ENCODE peak calls at places on chromosomes 12 and 14, in four cellular contexts. R is lung, B is left ventricle myocardium inferior, Q is upper lobe of right lung. C is an unnamed sample.

GRCh38 chr14:56570295-56570694 is 9.3 kb upstream of the TMEM260 start:
- DNase-seq in Q (no peak), R (no peak), B (no peak), C (no peak)

GRCh38 chr12:57837779-57838562 is 8.6 kb downstream of the CTDSP2 start:
- DNase-seq in R (peak), B (peak), Q (peak), C (peak)

GRCh38 chr14:64623576-64624165 is 73.9 kb downstream of the PPP1R36 start:
- DNase-seq in B (no peak), R (no peak), Q (no peak), C (no peak)

GRCh38 chr14:101125719-101126375 is 222.3 kb upstream of the RTL1 start:
- DNase-seq in R (peak), Q (peak), B (no peak), C (no peak)

GRCh38 chr14:28773917-28774691 is 7.5 kb downstream of the FOXG1 start:
- DNase-seq in Q (no peak), B (no peak), R (no peak), C (no peak)

GRCh38 chr12:13211191-13211858 is 14.8 kb downstream of the EMP1 start:
- DNase-seq in B (no peak), R (no peak), Q (no peak), C (no peak)

GRCh38 chr12:26704684-26705475 is 128.1 kb downstream of the ITPR2 start:
- DNase-seq in B (no peak), R (no peak), Q (no peak), C (no peak)

GRCh38 chr14:102088012-102088792 is 1.4 kb upstream of the HSP90AA1 start:
- DNase-seq in Q (peak), B (peak), R (peak), C (peak)

GRCh38 chr12:52715416-52715815 is 12.1 kb upstream of the KRT77 start:
- DNase-seq in R (no peak), B (no peak), Q (peak), C (no peak)

DNA sequence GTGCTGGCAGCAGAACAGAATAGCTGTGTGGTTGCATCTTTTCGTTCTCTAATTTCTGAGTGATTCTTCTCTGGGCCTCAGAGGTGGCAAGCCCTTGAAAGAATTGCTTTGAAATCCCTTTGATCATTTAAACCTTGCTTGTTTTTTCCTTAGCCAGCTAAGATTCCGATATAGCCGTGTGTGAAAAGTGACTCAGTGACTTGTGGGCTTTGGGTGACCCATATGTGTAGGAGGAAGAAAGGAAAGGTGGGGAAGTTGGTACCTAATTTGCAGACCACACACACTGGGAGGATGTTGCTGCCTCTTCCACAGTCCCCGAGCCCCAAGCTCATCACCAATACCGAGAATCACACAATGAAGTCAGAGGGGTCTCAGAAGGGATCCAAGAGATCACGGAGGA is 18.8 kb downstream of the SLC24A4 start:
- DNase-seq in B (no peak), Q (no peak), R (no peak), C (no peak)
- H3K27ac ChIP-seq in B (no peak), Q (no peak), R (no peak), C (no peak)

GRCh38 chr12:93626160-93626559 is 51.0 kb upstream of the CRADD start:
- DNase-seq in B (no peak), R (peak), Q (no peak), C (no peak)

GRCh38 chr12:93618891-93619410 is 46.5 kb downstream of the SOCS2 start:
- DNase-seq in B (no peak), R (peak), Q (no peak), C (no peak)

GRCh38 chr12:93621986-93622385 is 49.5 kb downstream of the SOCS2 start:
- DNase-seq in B (no peak), R (peak), Q (no peak), C (no peak)

GRCh38 chr12:93622485-93622884 is 50.0 kb downstream of the SOCS2 start:
- DNase-seq in R (peak), Q (no peak), B (no peak), C (no peak)

DNA sequence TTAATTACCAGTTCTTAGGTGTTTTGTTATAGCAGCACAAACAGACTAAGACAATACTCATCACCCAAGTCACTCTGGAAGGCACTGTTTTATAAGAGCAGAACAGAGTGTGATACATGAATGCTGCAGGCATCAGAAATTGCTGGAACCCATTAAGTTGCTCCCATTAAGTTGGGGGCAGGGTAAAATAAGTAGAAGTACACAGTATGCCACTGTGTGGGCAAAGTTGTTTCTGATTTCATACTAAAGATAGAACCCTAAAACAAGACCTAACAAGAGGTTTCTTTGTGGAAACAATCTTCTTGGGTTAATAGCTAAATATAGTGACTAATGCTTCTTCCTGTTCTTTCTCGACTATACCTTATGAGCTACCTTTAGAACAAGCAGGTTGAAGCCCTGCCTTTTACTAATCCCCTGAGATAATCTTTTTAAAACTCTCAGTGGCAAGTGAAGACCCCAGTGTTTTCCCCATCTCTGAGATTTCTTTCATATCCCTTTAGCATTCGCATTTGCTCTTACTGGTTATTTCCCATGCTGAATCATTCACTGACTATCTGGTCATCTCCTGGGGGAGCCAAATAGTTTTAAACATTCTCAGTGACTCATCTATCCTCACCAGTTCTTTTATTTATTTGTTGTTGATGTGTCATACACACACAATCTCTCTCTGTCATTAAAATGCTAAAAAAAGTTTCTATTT is 52.3 kb downstream of the SOCS2 start:
- DNase-seq in Q (no peak), B (no peak), R (peak), C (no peak)
- H3K4me3 ChIP-seq in Q (no peak), B (no peak), R (no peak), C (no peak)

GRCh38 chr14:96902004-96902403 is 104.8 kb downstream of the VRK1 start:
- DNase-seq in B (no peak), R (peak), Q (no peak), C (no peak)
- H3K27ac ChIP-seq in B (no peak), R (no peak), Q (no peak), C (no peak)

GRCh38 chr12:53999596-54000104 is 311 bp upstream of the HOXC9 start:
- DNase-seq in R (no peak), B (no peak), Q (peak), C (no peak)
- H3K4me3 ChIP-seq in R (no peak), B (peak), Q (peak), C (peak)

C was measured in heart right ventricle.